ENCODE peak calls at places on chromosomes 2 and 18, in four cellular contexts. W, P, X and Y are unnamed samples.

GRCh38 chr2:122145805-122146204 is 390.4 kb downstream of the TSN start:
- DNase-seq in P (no peak), W (no peak), X (no peak), Y (no peak)

GRCh38 chr2:66555511-66556324 is 120.8 kb downstream of the MEIS1 start:
- DNase-seq in P (no peak), W (no peak), X (peak; percentile 45), Y (no peak)

GRCh38 chr2:26735883-26736588 is 28.0 kb upstream of the SLC35F6 start:
- DNase-seq in W (peak; percentile 57), P (no peak), X (no peak), Y (no peak)

GRCh38 chr2:164661349-164661748 is 40.1 kb upstream of the GRB14 start:
- DNase-seq in P (no peak), W (no peak), X (peak; percentile 60), Y (no peak)

GRCh38 chr2:100262555-100263320 is 59.6 kb downstream of the LONRF2 start:
- DNase-seq in X (peak; percentile 50), P (peak; percentile 66), W (peak; percentile 78), Y (peak; percentile 54)

GRCh38 chr18:7084766-7085080 is 32.9 kb downstream of the LAMA1 start:
- DNase-seq in P (no peak), X (peak; percentile 90), W (no peak), Y (no peak)

GRCh38 chr2:153476491-153477095 is 2.0 kb downstream of the RPRM start:
- DNase-seq in P (no peak), W (no peak), X (peak; percentile 6), Y (no peak)

GRCh38 chr2:69375494-69376353 is 11.3 kb downstream of the GFPT1 start:
- DNase-seq in P (peak; percentile 38), W (peak; percentile 49), X (peak; percentile 63), Y (peak; percentile 21)

GRCh38 chr2:159052157-159052561 is 83.7 kb downstream of the TANC1 start:
- DNase-seq in W (peak; percentile 60), X (no peak), P (no peak), Y (no peak)

GRCh38 chr18:22796069-22796468 is 137.1 kb upstream of the RBBP8 start:
- DNase-seq in X (peak; percentile 36), W (no peak), P (no peak), Y (no peak)

GRCh38 chr2:10405441-10405840 is 42.7 kb downstream of the ODC1 start:
- DNase-seq in W (peak; percentile 84), P (no peak), X (peak; percentile 99), Y (no peak)

GRCh38 chr2:240993446-240994160 is 4.8 kb upstream of the SNED1 start:
- DNase-seq in X (no peak), P (no peak), W (no peak), Y (no peak)

GRCh38 chr2:240990726-240991377 is 7.6 kb upstream of the SNED1 start:
- DNase-seq in P (no peak), X (no peak), W (no peak), Y (no peak)

GRCh38 chr2:240994161-240994896 is 4.1 kb upstream of the SNED1 start:
- DNase-seq in X (no peak), P (no peak), W (no peak), Y (no peak)

GRCh38 chr2:240991378-240992263 is 6.8 kb upstream of the SNED1 start:
- DNase-seq in X (peak; percentile 98), W (no peak), P (no peak), Y (peak; percentile 80)

GRCh38 chr2:240992572-240993291 is 5.7 kb upstream of the SNED1 start:
- DNase-seq in W (no peak), P (no peak), X (no peak), Y (no peak)
- TF ChIP-seq EZH2phosphoT487 in W (no peak), P (no peak), X (no peak), Y (no peak)

GRCh38 chr2:186544255-186544675 is 45.6 kb upstream of the ITGAV start:
- DNase-seq in P (no peak), W (no peak), X (peak; percentile 84), Y (peak; percentile 10)
- TF ChIP-seq EZH2phosphoT487 in P (no peak), W (no peak), X (peak; percentile 48), Y (no peak)

GRCh38 chr2:6639870-6640639 is 225.7 kb downstream of the CMPK2 start:
- DNase-seq in X (no peak), W (no peak), P (no peak), Y (no peak)
- TF ChIP-seq EZH2phosphoT487 in X (no peak), W (no peak), P (no peak), Y (no peak)

DNA sequence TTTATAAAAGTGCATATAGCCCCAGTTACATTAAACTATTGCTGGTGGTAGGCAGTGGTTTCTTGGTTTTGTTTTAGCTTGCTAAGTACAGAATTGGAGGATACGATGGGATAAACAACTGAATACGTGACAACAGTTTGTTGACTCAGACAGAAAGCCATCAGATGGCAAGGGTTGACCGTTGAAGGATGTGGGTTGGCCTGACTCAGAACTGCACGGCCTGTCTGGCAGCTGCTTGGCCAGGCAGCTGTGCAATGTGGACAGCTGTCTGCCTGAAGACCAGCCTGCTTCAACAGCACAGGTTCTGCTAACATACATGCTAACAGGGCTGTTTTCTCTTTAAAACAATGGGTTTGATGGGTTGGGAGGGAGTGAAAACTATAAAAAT is 46.6 kb downstream of the PRKRA start:
- DNase-seq in X (peak; percentile 86), W (no peak), P (peak; percentile 37), Y (no peak)
- TF ChIP-seq EZH2phosphoT487 in X (no peak), W (no peak), P (no peak), Y (no peak)

DNA sequence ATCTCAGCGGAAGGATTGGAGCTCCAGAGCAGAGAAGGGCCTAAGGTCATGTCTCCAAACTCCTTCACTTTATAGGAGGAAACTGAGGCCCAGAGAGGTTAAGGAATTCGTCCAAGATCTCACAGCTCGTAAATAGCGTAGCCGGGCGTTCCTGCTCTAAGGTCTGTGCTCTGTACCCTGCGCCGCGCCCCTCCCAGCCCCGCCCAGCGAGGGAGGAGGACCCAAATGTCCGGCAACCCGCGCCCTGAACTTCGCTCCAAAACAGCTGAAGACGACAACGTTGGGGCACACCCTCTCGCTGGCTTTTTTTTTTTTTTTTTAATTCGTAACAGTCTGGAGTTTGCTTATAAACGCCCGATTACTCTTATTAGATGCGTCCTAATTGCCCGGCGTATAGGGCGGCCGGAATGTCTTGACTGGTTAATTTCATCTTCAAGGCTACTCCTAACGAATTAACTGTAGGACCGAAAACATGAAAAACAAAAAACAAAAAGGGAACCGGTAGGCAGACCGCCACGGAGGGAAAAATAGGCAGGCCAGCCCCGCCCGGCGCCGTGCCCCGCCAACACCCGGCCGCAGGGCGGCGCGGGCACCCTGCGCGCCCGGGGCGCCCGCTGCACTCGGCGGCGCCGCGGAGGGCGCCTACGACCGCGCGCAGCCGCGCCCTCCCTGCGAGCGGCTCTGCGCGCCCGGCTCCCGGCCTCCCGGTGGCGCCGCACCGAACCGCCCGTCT is 928 bp upstream of the FOSL2 start:
- DNase-seq in P (peak; percentile 68), X (peak; percentile 93), W (peak; percentile 91), Y (peak; percentile 65)
- TF ChIP-seq EZH2phosphoT487 in P (no peak), X (no peak), W (no peak), Y (no peak)

GRCh38 chr2:61018319-61018750 is 280 bp upstream of the PUS10 start:
- DNase-seq in X (peak; percentile 75), P (no peak), W (peak; percentile 9), Y (no peak)

GRCh38 chr2:61017556-61018318 is at the start of the genes PEX13 and PUS10:
- DNase-seq in X (peak; percentile 88), W (peak; percentile 86), P (peak; percentile 77), Y (peak; percentile 73)

GRCh38 chr2:61017003-61017555 is 441 bp upstream of the PEX13 start:
- DNase-seq in W (peak; percentile 75), P (peak; percentile 85), X (peak; percentile 86), Y (peak; percentile 86)

GRCh38 chr2:61016392-61017002 is 1.0 kb upstream of the PEX13 start:
- DNase-seq in X (no peak), P (no peak), W (peak; percentile 10), Y (no peak)

DNA sequence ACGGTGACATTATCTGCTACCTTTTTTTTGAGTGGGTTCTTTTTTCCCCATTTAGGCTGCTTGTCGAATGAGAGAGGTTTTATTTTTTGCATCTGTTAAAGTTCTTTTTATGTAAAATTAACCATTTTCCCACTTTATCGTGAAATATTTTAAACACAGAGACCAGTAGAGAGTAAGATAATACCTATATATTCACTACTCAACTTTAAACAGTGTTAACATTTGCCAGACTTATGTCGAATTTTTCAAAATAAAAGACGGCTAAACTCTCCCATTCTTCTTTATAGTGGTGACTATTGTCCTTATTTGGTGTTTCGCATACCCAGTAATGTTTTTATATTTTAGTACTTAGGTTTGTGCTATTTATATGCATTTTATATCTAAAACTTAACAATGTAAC is 743 bp upstream of the PUS10 start:
- DNase-seq in P (no peak), W (no peak), X (no peak), Y (no peak)
- TF ChIP-seq EZH2phosphoT487 in P (no peak), W (no peak), X (no peak), Y (no peak)

DNA sequence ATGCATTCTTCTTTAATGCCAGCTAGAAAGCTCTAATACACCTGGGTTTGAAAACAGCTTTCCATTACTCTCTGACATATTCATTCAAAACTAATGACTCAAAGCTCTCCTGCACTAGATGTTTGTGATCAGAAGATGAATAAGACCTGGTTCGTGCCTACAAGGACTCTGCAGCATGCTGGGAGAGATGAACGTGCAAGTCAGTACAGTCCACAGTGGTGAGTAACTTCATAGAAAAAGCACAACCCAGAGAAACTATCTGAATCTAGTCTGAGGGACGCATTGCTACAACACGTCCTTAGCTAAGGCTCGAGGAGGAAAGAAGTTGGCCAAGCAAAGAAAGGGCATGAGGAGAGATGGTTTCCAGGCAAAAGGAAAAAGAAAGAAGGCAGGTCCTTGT is 234.3 kb downstream of the OSR1 start:
- DNase-seq in P (no peak), W (no peak), X (peak; percentile 95), Y (no peak)
- TF ChIP-seq EZH2phosphoT487 in P (no peak), W (no peak), X (no peak), Y (no peak)

GRCh38 chr2:118718921-118719320 is 128.5 kb downstream of the EN1 start:
- DNase-seq in W (no peak), P (no peak), X (no peak), Y (no peak)
- TF ChIP-seq EZH2phosphoT487 in W (no peak), P (no peak), X (no peak), Y (no peak)